ENCODE peak calls at places on chromosomes 11 and 22, in five cellular contexts. One of them, this sample, is unnamed.

GRCh38 chr11:28153586-28153985 is 45.4 kb downstream of the METTL15 start:
- DNase-seq in HepG2: no peak
- DNase-seq in K562: no peak
- DNase-seq in H1: no peak
- DNase-seq in GM12878: no peak
- DNase-seq in this sample: no peak

GRCh38 chr11:35009191-35009940 is 92.9 kb downstream of the PDHX start:
- DNase-seq in K562: no peak
- DNase-seq in GM12878: no peak
- DNase-seq in HepG2: peak; percentile 44
- DNase-seq in H1: no peak
- DNase-seq in this sample: no peak

GRCh38 chr22:36823177-36823839 is 6.5 kb upstream of the PVALB start:
- DNase-seq in K562: no peak
- DNase-seq in HepG2: no peak
- DNase-seq in H1: no peak
- DNase-seq in GM12878: no peak
- DNase-seq in this sample: peak; percentile 18

GRCh38 chr22:45341503-45341902 is 31.8 kb downstream of the FAM118A start:
- DNase-seq in K562: no peak
- DNase-seq in H1: no peak
- DNase-seq in HepG2: no peak
- DNase-seq in GM12878: no peak
- DNase-seq in this sample: no peak

GRCh38 chr11:4511846-4512245 is 29.4 kb downstream of the OR52K1 start:
- DNase-seq in GM12878: no peak
- DNase-seq in H1: no peak
- DNase-seq in K562: no peak
- DNase-seq in HepG2: no peak
- DNase-seq in this sample: no peak

GRCh38 chr11:82117339-82117738 is 616.3 kb downstream of the FAM181B start:
- DNase-seq in K562: no peak
- DNase-seq in GM12878: no peak
- DNase-seq in HepG2: no peak
- DNase-seq in H1: no peak
- DNase-seq in this sample: no peak

GRCh38 chr11:78045851-78046485 is 17.7 kb upstream of the THRSP start:
- DNase-seq in GM12878: no peak
- DNase-seq in HepG2: peak; percentile 60
- DNase-seq in H1: peak; percentile 95
- DNase-seq in K562: peak; percentile 85
- DNase-seq in this sample: peak; percentile 82

GRCh38 chr11:47611240-47611863 is 17.1 kb upstream of the C1QTNF4 start:
- DNase-seq in H1: no peak
- DNase-seq in K562: no peak
- DNase-seq in HepG2: no peak
- DNase-seq in GM12878: peak; percentile 42
- DNase-seq in this sample: no peak

GRCh38 chr11:115153135-115153534 is 351.1 kb downstream of the CADM1 start:
- DNase-seq in GM12878: no peak
- DNase-seq in K562: no peak
- DNase-seq in H1: no peak
- DNase-seq in HepG2: no peak
- DNase-seq in this sample: no peak

GRCh38 chr11:94511932-94512781 is at the start of gene C11orf97:
- DNase-seq in K562: peak; percentile 44
- DNase-seq in H1: peak; percentile 88
- DNase-seq in HepG2: peak; percentile 35
- DNase-seq in GM12878: no peak
- DNase-seq in this sample: peak; percentile 86

GRCh38 chr11:122167100-122167499 is 51.1 kb upstream of the BLID start:
- DNase-seq in K562: no peak
- DNase-seq in GM12878: no peak
- DNase-seq in H1: no peak
- DNase-seq in HepG2: no peak
- DNase-seq in this sample: no peak

GRCh38 chr11:116782728-116783127 is 5.1 kb downstream of the ZPR1 start:
- DNase-seq in HepG2: no peak
- DNase-seq in H1: no peak
- DNase-seq in K562: no peak
- DNase-seq in GM12878: no peak
- DNase-seq in this sample: no peak

GRCh38 chr11:27300974-27301373 is 62.0 kb downstream of the CCDC34 start:
- DNase-seq in HepG2: no peak
- DNase-seq in K562: no peak
- DNase-seq in GM12878: no peak
- DNase-seq in H1: no peak
- DNase-seq in this sample: no peak

GRCh38 chr11:112318193-112318592 is 57.5 kb upstream of the PLET1 start:
- DNase-seq in GM12878: no peak
- DNase-seq in H1: no peak
- DNase-seq in K562: peak; percentile 43
- DNase-seq in HepG2: no peak
- DNase-seq in this sample: no peak

GRCh38 chr11:60084866-60085265 is 3.6 kb upstream of the MS4A2 start:
- DNase-seq in GM12878: no peak
- DNase-seq in HepG2: no peak
- DNase-seq in K562: no peak
- DNase-seq in H1: no peak
- DNase-seq in this sample: no peak

GRCh38 chr22:42343551-42344081 is 73.2 kb upstream of the TCF20 start:
- DNase-seq in K562: peak; percentile 19
- DNase-seq in GM12878: no peak
- DNase-seq in H1: no peak
- DNase-seq in HepG2: no peak
- DNase-seq in this sample: no peak

GRCh38 chr11:119533931-119534694 is 111.1 kb upstream of the THY1 start:
- DNase-seq in HepG2: peak; percentile 57
- DNase-seq in H1: peak; percentile 96
- DNase-seq in GM12878: peak; percentile 13
- DNase-seq in K562: peak; percentile 78
- DNase-seq in this sample: peak; percentile 91

GRCh38 chr11:71396548-71397123 is 51.6 kb downstream of the DHCR7 start:
- DNase-seq in K562: no peak
- DNase-seq in GM12878: no peak
- DNase-seq in HepG2: no peak
- DNase-seq in H1: no peak
- DNase-seq in this sample: no peak

GRCh38 chr11:17296852-17297559 is 20.5 kb downstream of the NUCB2 start:
- DNase-seq in GM12878: no peak
- DNase-seq in H1: no peak
- DNase-seq in K562: no peak
- DNase-seq in HepG2: no peak
- DNase-seq in this sample: no peak

GRCh38 chr11:62295504-62295903 is 3.4 kb downstream of the SCGB1D4 start:
- DNase-seq in HepG2: peak; percentile 23
- DNase-seq in H1: no peak
- DNase-seq in K562: peak; percentile 11
- DNase-seq in GM12878: no peak
- DNase-seq in this sample: peak; percentile 58

GRCh38 chr22:49768961-49769690 is 58.5 kb downstream of the BRD1 start:
- DNase-seq in HepG2: no peak
- DNase-seq in H1: peak; percentile 47
- DNase-seq in K562: no peak
- DNase-seq in GM12878: no peak
- DNase-seq in this sample: peak; percentile 10

GRCh38 chr11:66293352-66293751 is 1.7 kb downstream of the TMEM151A start:
- DNase-seq in H1: no peak
- DNase-seq in K562: no peak
- DNase-seq in HepG2: no peak
- DNase-seq in GM12878: no peak
- DNase-seq in this sample: no peak

GRCh38 chr11:64241430-64242153 is 697 bp downstream of the FKBP2 start:
- DNase-seq in GM12878: no peak
- DNase-seq in HepG2: peak; percentile 95
- DNase-seq in H1: peak; percentile 100
- DNase-seq in K562: peak; percentile 99
- DNase-seq in this sample: peak; percentile 100

GRCh38 chr22:42915980-42916765 is 59.1 kb upstream of the ARFGAP3 start:
- DNase-seq in K562: no peak
- DNase-seq in HepG2: peak; percentile 63
- DNase-seq in H1: peak; percentile 70
- DNase-seq in GM12878: no peak
- DNase-seq in this sample: peak; percentile 42

GRCh38 chr22:49600891-49601431 is 226.7 kb downstream of the BRD1 start:
- DNase-seq in HepG2: no peak
- DNase-seq in K562: no peak
- DNase-seq in GM12878: no peak
- DNase-seq in H1: no peak
- DNase-seq in this sample: no peak

GRCh38 chr11:68040121-68040956 is 1.5 kb downstream of the TCIRG1 start:
- DNase-seq in HepG2: peak; percentile 79
- DNase-seq in K562: peak; percentile 71
- DNase-seq in GM12878: peak; percentile 21
- DNase-seq in H1: peak; percentile 61
- DNase-seq in this sample: peak; percentile 52
- TF ChIP-seq CREB1 in HepG2: no peak
- TF ChIP-seq CREB1 in K562: no peak
- TF ChIP-seq CREB1 in GM12878: no peak
- TF ChIP-seq CREB1 in H1: no peak
- TF ChIP-seq CREB1 in this sample: no peak

GRCh38 chr11:69499946-69500284 is 18.5 kb downstream of the LINC01488 start:
- DNase-seq in HepG2: no peak
- DNase-seq in GM12878: no peak
- DNase-seq in H1: no peak
- DNase-seq in K562: no peak
- DNase-seq in this sample: no peak

GRCh38 chr11:69504127-69504526 is 22.7 kb downstream of the LINC01488 start:
- DNase-seq in H1: no peak
- DNase-seq in GM12878: no peak
- DNase-seq in HepG2: no peak
- DNase-seq in K562: no peak
- DNase-seq in this sample: no peak

GRCh38 chr11:69500285-69501120 is 19.0 kb downstream of the LINC01488 start:
- DNase-seq in GM12878: no peak
- DNase-seq in H1: no peak
- DNase-seq in HepG2: no peak
- DNase-seq in K562: no peak
- DNase-seq in this sample: no peak

GRCh38 chr11:69501121-69501489 is 19.6 kb downstream of the LINC01488 start:
- DNase-seq in GM12878: no peak
- DNase-seq in K562: no peak
- DNase-seq in HepG2: no peak
- DNase-seq in H1: no peak
- DNase-seq in this sample: no peak

DNA sequence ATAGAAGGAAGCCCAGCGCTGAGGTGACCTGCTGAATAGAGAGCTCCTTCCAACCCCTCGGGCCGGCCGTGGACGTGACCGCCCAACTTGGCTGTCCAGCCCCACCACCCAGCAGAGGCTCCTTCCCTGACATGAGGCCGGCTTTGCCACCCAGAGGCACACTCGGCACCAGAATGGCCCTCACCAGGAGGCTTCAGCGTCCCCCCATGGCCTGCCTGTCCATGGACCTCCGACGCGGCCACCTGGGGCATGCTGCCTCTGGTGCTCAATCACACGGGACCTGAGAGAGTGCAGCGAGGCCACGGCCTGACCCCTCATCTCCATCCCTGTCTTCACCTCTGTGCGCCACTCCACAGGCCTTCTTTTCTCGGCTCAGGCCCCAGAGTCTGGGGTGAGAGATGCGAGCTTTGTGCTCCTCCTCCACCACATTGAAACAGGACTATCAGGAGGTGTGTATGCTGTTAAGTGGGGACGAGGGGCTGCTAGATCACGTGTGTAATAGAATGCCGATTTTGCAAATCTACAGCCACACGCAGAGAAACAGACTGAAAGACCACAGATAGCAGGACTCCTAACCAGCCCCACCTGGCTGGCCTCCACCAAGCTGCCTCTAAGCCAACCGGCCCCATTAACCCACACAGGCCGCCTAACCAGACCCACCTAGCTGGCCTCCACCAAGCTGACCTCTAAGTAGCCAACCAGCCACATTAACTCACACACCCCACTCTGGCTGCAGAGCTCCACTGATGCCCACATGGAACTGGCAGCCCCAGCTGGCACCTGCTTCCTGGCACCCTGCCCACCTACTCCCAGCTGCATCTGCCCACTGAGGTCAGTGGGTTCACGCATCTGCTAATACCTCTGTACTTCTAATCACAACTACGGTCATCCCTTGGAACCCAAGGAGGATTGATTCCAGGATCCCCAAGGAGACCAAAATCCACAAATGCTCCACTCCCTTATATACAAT is 20.7 kb downstream of the LINC01488 start:
- DNase-seq in HepG2: no peak
- DNase-seq in K562: no peak
- DNase-seq in GM12878: no peak
- DNase-seq in H1: no peak
- DNase-seq in this sample: no peak
- TF ChIP-seq MAX in HepG2: no peak
- TF ChIP-seq MAX in K562: no peak
- TF ChIP-seq MAX in GM12878: no peak
- TF ChIP-seq MAX in H1: no peak
- TF ChIP-seq MAX in this sample: no peak

GRCh38 chr11:41622707-41623359 is 163.4 kb upstream of the LRRC4C start:
- DNase-seq in K562: no peak
- DNase-seq in H1: no peak
- DNase-seq in HepG2: no peak
- DNase-seq in GM12878: no peak
- DNase-seq in this sample: no peak
- TF ChIP-seq USF2 in K562: no peak
- TF ChIP-seq USF2 in H1: no peak
- TF ChIP-seq USF2 in HepG2: no peak
- TF ChIP-seq USF2 in GM12878: no peak
- TF ChIP-seq USF2 in this sample: no peak

DNA sequence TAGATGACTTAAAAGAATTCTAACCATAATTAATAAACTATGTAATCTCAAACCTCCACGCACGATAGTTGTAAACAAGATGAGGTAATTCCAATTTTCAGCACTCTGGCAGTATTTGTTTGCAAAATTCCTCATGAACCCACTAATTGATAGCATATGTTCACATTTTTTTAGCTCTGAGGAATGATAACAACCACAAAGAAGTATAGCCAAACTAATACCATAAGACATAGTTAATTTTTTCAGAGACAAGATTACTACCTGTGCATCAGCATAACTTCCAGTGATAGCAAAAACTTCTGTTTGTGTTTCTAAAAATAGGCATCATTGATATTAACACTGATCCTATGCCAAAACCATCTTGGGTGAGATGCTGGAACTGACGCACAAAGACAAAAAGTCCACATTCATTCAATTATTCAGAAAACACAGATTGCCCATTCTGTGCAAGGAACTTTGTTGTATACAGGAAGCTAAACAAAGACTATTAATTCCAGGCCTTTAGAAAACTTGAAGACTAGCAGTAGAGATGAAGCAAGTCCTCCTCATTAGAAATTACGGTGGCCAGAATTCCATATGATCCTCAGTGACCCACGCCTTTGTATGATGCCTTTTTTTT is 57.7 kb downstream of the PDGFD start:
- DNase-seq in HepG2: no peak
- DNase-seq in K562: no peak
- DNase-seq in GM12878: no peak
- DNase-seq in H1: no peak
- DNase-seq in this sample: no peak
- TF ChIP-seq CREB1 in HepG2: no peak
- TF ChIP-seq CREB1 in K562: no peak
- TF ChIP-seq CREB1 in GM12878: no peak
- TF ChIP-seq CREB1 in H1: no peak
- TF ChIP-seq CREB1 in this sample: no peak

This sample was measured in WTC11.